ENCODE peak calls at places on chromosomes 2 and 18, in nine cellular contexts. One of them, this sample, is unnamed.

GRCh38 chr2:46067501-46068292 is 229.5 kb upstream of the EPAS1 start:
- DNase-seq in heart right ventricle: no peak
- DNase-seq in SK-N-SH: no peak
- DNase-seq in AG09319: peak
- DNase-seq in type B pancreatic cell: no peak
- DNase-seq in Peyer's patch: no peak
- DNase-seq in activated CD8-positive, alpha-beta T cell treated with anti-CD3 and anti-CD28 coated beads for 36 hours: no peak
- DNase-seq in pancreas: no peak
- DNase-seq in heart left ventricle: no peak
- DNase-seq in this sample: no peak

GRCh38 chr2:43169091-43169936 is 57.1 kb downstream of the ZFP36L2 start:
- DNase-seq in SK-N-SH: no peak
- DNase-seq in activated CD8-positive, alpha-beta T cell treated with anti-CD3 and anti-CD28 coated beads for 36 hours: peak
- DNase-seq in heart left ventricle: peak
- DNase-seq in Peyer's patch: peak
- DNase-seq in heart right ventricle: no peak
- DNase-seq in AG09319: no peak
- DNase-seq in type B pancreatic cell: no peak
- DNase-seq in pancreas: peak
- DNase-seq in this sample: peak

GRCh38 chr2:54012538-54013141 is 41.8 kb upstream of the PSME4 start:
- DNase-seq in heart right ventricle: no peak
- DNase-seq in type B pancreatic cell: no peak
- DNase-seq in activated CD8-positive, alpha-beta T cell treated with anti-CD3 and anti-CD28 coated beads for 36 hours: no peak
- DNase-seq in AG09319: no peak
- DNase-seq in Peyer's patch: no peak
- DNase-seq in SK-N-SH: no peak
- DNase-seq in pancreas: no peak
- DNase-seq in heart left ventricle: no peak
- DNase-seq in this sample: no peak

GRCh38 chr2:85433511-85434089 is 15.1 kb downstream of the SH2D6 start:
- DNase-seq in type B pancreatic cell: no peak
- DNase-seq in SK-N-SH: peak
- DNase-seq in pancreas: no peak
- DNase-seq in heart right ventricle: peak
- DNase-seq in Peyer's patch: peak
- DNase-seq in AG09319: peak
- DNase-seq in activated CD8-positive, alpha-beta T cell treated with anti-CD3 and anti-CD28 coated beads for 36 hours: no peak
- DNase-seq in heart left ventricle: peak
- DNase-seq in this sample: no peak

GRCh38 chr18:23809411-23809810 is 120.2 kb downstream of the LAMA3 start:
- DNase-seq in AG09319: no peak
- DNase-seq in heart left ventricle: no peak
- DNase-seq in activated CD8-positive, alpha-beta T cell treated with anti-CD3 and anti-CD28 coated beads for 36 hours: no peak
- DNase-seq in type B pancreatic cell: no peak
- DNase-seq in SK-N-SH: no peak
- DNase-seq in heart right ventricle: no peak
- DNase-seq in pancreas: no peak
- DNase-seq in Peyer's patch: no peak
- DNase-seq in this sample: no peak

GRCh38 chr2:12318427-12319057 is 398.2 kb upstream of the TRIB2 start:
- DNase-seq in heart left ventricle: no peak
- DNase-seq in heart right ventricle: no peak
- DNase-seq in SK-N-SH: no peak
- DNase-seq in AG09319: peak
- DNase-seq in type B pancreatic cell: no peak
- DNase-seq in activated CD8-positive, alpha-beta T cell treated with anti-CD3 and anti-CD28 coated beads for 36 hours: no peak
- DNase-seq in Peyer's patch: no peak
- DNase-seq in pancreas: no peak
- DNase-seq in this sample: no peak

GRCh38 chr2:199819746-199820145 is 31.2 kb downstream of the FTCDNL1 start:
- DNase-seq in Peyer's patch: no peak
- DNase-seq in activated CD8-positive, alpha-beta T cell treated with anti-CD3 and anti-CD28 coated beads for 36 hours: no peak
- DNase-seq in AG09319: no peak
- DNase-seq in heart left ventricle: no peak
- DNase-seq in pancreas: no peak
- DNase-seq in SK-N-SH: no peak
- DNase-seq in heart right ventricle: no peak
- DNase-seq in type B pancreatic cell: no peak
- DNase-seq in this sample: no peak

GRCh38 chr2:45904267-45904921 is 252.9 kb downstream of the PRKCE start:
- DNase-seq in type B pancreatic cell: no peak
- DNase-seq in activated CD8-positive, alpha-beta T cell treated with anti-CD3 and anti-CD28 coated beads for 36 hours: peak
- DNase-seq in pancreas: no peak
- DNase-seq in SK-N-SH: no peak
- DNase-seq in heart left ventricle: no peak
- DNase-seq in Peyer's patch: no peak
- DNase-seq in AG09319: peak
- DNase-seq in heart right ventricle: no peak
- DNase-seq in this sample: peak

GRCh38 chr2:176134978-176135575 is 5.6 kb downstream of the HOXD8 start:
- DNase-seq in SK-N-SH: no peak
- DNase-seq in activated CD8-positive, alpha-beta T cell treated with anti-CD3 and anti-CD28 coated beads for 36 hours: no peak
- DNase-seq in pancreas: no peak
- DNase-seq in Peyer's patch: no peak
- DNase-seq in heart right ventricle: no peak
- DNase-seq in heart left ventricle: no peak
- DNase-seq in type B pancreatic cell: no peak
- DNase-seq in AG09319: no peak
- DNase-seq in this sample: no peak

GRCh38 chr2:71212336-71212735 is 14.6 kb downstream of the PAIP2B start:
- DNase-seq in pancreas: no peak
- DNase-seq in AG09319: no peak
- DNase-seq in type B pancreatic cell: no peak
- DNase-seq in heart right ventricle: no peak
- DNase-seq in Peyer's patch: no peak
- DNase-seq in SK-N-SH: no peak
- DNase-seq in activated CD8-positive, alpha-beta T cell treated with anti-CD3 and anti-CD28 coated beads for 36 hours: no peak
- DNase-seq in heart left ventricle: no peak
- DNase-seq in this sample: no peak

GRCh38 chr2:832635-833034 is 118.0 kb upstream of the SNTG2 start:
- DNase-seq in heart right ventricle: no peak
- DNase-seq in SK-N-SH: no peak
- DNase-seq in heart left ventricle: no peak
- DNase-seq in pancreas: no peak
- DNase-seq in AG09319: no peak
- DNase-seq in activated CD8-positive, alpha-beta T cell treated with anti-CD3 and anti-CD28 coated beads for 36 hours: no peak
- DNase-seq in type B pancreatic cell: no peak
- DNase-seq in Peyer's patch: no peak
- DNase-seq in this sample: no peak

GRCh38 chr2:12440731-12441130 is 276.0 kb upstream of the TRIB2 start:
- DNase-seq in activated CD8-positive, alpha-beta T cell treated with anti-CD3 and anti-CD28 coated beads for 36 hours: no peak
- DNase-seq in heart right ventricle: no peak
- DNase-seq in pancreas: no peak
- DNase-seq in heart left ventricle: no peak
- DNase-seq in Peyer's patch: no peak
- DNase-seq in SK-N-SH: no peak
- DNase-seq in AG09319: no peak
- DNase-seq in type B pancreatic cell: no peak
- DNase-seq in this sample: no peak

GRCh38 chr2:234286118-234286598 is 210.7 kb downstream of the ARL4C start:
- DNase-seq in heart right ventricle: no peak
- DNase-seq in activated CD8-positive, alpha-beta T cell treated with anti-CD3 and anti-CD28 coated beads for 36 hours: peak
- DNase-seq in pancreas: no peak
- DNase-seq in type B pancreatic cell: no peak
- DNase-seq in heart left ventricle: no peak
- DNase-seq in Peyer's patch: no peak
- DNase-seq in SK-N-SH: no peak
- DNase-seq in AG09319: no peak
- DNase-seq in this sample: no peak

GRCh38 chr2:84939426-84940087 is 31.4 kb upstream of the KCMF1 start:
- DNase-seq in SK-N-SH: no peak
- DNase-seq in type B pancreatic cell: no peak
- DNase-seq in heart left ventricle: no peak
- DNase-seq in activated CD8-positive, alpha-beta T cell treated with anti-CD3 and anti-CD28 coated beads for 36 hours: peak
- DNase-seq in AG09319: no peak
- DNase-seq in pancreas: peak
- DNase-seq in heart right ventricle: no peak
- DNase-seq in Peyer's patch: peak
- DNase-seq in this sample: peak

GRCh38 chr18:6741290-6741689 is 11.8 kb downstream of the ARHGAP28 start:
- DNase-seq in heart right ventricle: peak
- DNase-seq in type B pancreatic cell: no peak
- DNase-seq in AG09319: peak
- DNase-seq in activated CD8-positive, alpha-beta T cell treated with anti-CD3 and anti-CD28 coated beads for 36 hours: no peak
- DNase-seq in pancreas: peak
- DNase-seq in SK-N-SH: no peak
- DNase-seq in Peyer's patch: no peak
- DNase-seq in heart left ventricle: peak
- DNase-seq in this sample: no peak

GRCh38 chr2:220949476-220949875 is 622.6 kb downstream of the EPHA4 start:
- DNase-seq in SK-N-SH: no peak
- DNase-seq in AG09319: no peak
- DNase-seq in type B pancreatic cell: no peak
- DNase-seq in activated CD8-positive, alpha-beta T cell treated with anti-CD3 and anti-CD28 coated beads for 36 hours: no peak
- DNase-seq in Peyer's patch: no peak
- DNase-seq in heart right ventricle: no peak
- DNase-seq in heart left ventricle: no peak
- DNase-seq in pancreas: no peak
- DNase-seq in this sample: no peak

GRCh38 chr2:164826293-164827243 is 15.1 kb downstream of the COBLL1 start:
- DNase-seq in type B pancreatic cell: no peak
- DNase-seq in pancreas: peak
- DNase-seq in SK-N-SH: peak
- DNase-seq in activated CD8-positive, alpha-beta T cell treated with anti-CD3 and anti-CD28 coated beads for 36 hours: peak
- DNase-seq in heart left ventricle: peak
- DNase-seq in Peyer's patch: no peak
- DNase-seq in AG09319: peak
- DNase-seq in heart right ventricle: peak
- DNase-seq in this sample: no peak

GRCh38 chr2:60295591-60295962 is 257.9 kb downstream of the BCL11A start:
- DNase-seq in Peyer's patch: no peak
- DNase-seq in heart left ventricle: no peak
- DNase-seq in pancreas: no peak
- DNase-seq in AG09319: no peak
- DNase-seq in SK-N-SH: no peak
- DNase-seq in heart right ventricle: no peak
- DNase-seq in type B pancreatic cell: no peak
- DNase-seq in activated CD8-positive, alpha-beta T cell treated with anti-CD3 and anti-CD28 coated beads for 36 hours: no peak
- DNase-seq in this sample: no peak
- TF ChIP-seq CTCF in Peyer's patch: no peak
- TF ChIP-seq CTCF in heart left ventricle: no peak
- TF ChIP-seq CTCF in pancreas: no peak
- TF ChIP-seq CTCF in AG09319: no peak
- TF ChIP-seq CTCF in SK-N-SH: no peak
- TF ChIP-seq CTCF in heart right ventricle: no peak
- TF ChIP-seq CTCF in type B pancreatic cell: no peak
- TF ChIP-seq CTCF in activated CD8-positive, alpha-beta T cell treated with anti-CD3 and anti-CD28 coated beads for 36 hours: no peak
- TF ChIP-seq CTCF in this sample: no peak

GRCh38 chr18:28288784-28289183 is 111.9 kb upstream of the CDH2 start:
- DNase-seq in SK-N-SH: no peak
- DNase-seq in pancreas: no peak
- DNase-seq in activated CD8-positive, alpha-beta T cell treated with anti-CD3 and anti-CD28 coated beads for 36 hours: no peak
- DNase-seq in heart right ventricle: no peak
- DNase-seq in heart left ventricle: no peak
- DNase-seq in type B pancreatic cell: no peak
- DNase-seq in AG09319: no peak
- DNase-seq in Peyer's patch: no peak
- DNase-seq in this sample: no peak
- TF ChIP-seq CTCF in SK-N-SH: no peak
- TF ChIP-seq CTCF in pancreas: no peak
- TF ChIP-seq CTCF in activated CD8-positive, alpha-beta T cell treated with anti-CD3 and anti-CD28 coated beads for 36 hours: no peak
- TF ChIP-seq CTCF in heart right ventricle: no peak
- TF ChIP-seq CTCF in heart left ventricle: no peak
- TF ChIP-seq CTCF in type B pancreatic cell: no peak
- TF ChIP-seq CTCF in AG09319: no peak
- TF ChIP-seq CTCF in Peyer's patch: no peak
- TF ChIP-seq CTCF in this sample: no peak

DNA sequence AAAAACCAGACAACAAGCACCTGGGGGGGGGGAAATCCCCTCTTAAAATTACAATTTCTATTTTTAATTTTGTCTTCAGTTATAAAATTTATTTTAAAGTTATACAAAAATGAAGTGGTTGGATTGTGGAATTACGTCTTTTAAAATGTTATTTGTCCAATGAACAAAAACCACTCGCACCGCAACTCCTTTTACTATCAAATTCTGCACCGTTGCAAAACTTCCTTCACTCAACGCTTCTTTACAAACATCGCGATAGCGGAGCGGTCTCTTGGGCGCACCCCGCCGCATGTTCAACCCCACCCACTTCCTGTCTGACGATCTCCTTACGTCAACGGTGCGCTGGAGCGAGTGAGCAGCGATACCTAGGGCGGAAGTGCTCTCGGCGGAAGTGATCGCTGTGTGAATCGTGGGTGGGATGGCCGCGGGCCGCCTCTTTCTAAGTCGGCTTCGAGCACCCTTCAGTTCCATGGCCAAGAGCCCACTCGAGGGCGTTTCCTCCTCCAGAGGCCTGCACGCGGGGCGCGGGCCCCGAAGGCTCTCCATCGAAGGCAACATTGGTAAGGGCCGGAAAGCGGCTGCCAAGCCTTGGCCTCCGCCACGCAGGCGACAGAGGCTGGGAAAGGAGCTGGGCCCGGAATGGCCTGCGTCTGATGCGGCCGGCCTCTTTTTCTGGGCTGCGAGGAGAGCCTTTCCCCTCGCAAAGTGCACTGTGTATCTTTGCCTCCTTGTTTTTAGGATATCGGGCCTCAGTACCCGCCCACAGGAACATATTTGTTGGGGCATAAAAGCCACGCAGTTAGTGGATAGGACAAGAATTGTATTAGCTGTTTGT is at the start of gene DGUOK:
- DNase-seq in activated CD8-positive, alpha-beta T cell treated with anti-CD3 and anti-CD28 coated beads for 36 hours: peak
- DNase-seq in heart left ventricle: peak
- DNase-seq in heart right ventricle: peak
- DNase-seq in AG09319: peak
- DNase-seq in SK-N-SH: peak
- DNase-seq in type B pancreatic cell: peak
- DNase-seq in Peyer's patch: peak
- DNase-seq in pancreas: peak
- DNase-seq in this sample: peak
- TF ChIP-seq CTCF in activated CD8-positive, alpha-beta T cell treated with anti-CD3 and anti-CD28 coated beads for 36 hours: no peak
- TF ChIP-seq CTCF in heart left ventricle: no peak
- TF ChIP-seq CTCF in heart right ventricle: no peak
- TF ChIP-seq CTCF in AG09319: no peak
- TF ChIP-seq CTCF in SK-N-SH: no peak
- TF ChIP-seq CTCF in type B pancreatic cell: peak
- TF ChIP-seq CTCF in Peyer's patch: no peak
- TF ChIP-seq CTCF in pancreas: no peak
- TF ChIP-seq CTCF in this sample: no peak

DNA sequence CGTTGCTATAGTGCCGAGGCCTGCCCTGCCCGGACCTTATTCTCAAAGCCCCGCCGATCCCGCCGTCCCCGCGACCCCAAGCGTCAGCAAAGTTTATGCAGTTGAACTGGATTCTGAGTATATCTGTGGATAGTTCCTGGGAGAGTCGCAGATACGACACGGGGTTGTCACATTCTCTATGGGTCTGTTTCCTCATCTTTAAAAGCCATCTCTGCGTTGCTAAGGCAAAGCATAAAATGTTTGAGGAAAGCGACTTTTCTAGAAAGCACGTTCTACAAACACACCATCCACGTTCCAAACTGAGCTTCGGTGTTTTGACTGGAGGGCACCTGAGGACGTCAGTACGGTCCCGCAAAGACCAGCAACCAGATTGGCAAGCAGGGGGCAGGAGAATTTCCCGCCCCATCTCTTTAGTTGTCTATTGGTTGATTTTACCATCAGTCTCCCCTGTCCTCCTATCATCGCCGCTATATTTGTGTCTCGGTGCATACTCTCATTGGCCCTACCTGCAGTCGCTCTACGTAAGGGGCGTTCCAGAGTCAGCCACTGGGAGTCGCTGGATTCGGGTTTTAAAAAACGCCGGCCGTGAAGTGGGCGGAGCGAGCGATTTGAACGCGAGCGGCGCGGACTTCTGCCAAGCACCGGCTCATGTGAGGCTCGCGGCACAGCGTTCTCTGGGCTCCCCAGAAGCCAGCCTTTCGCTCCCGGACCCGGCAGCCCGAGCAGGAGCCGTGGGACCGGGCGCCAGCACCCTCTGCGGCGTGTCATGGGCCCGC is at the start of gene CENPA:
- DNase-seq in heart right ventricle: peak
- DNase-seq in Peyer's patch: peak
- DNase-seq in AG09319: peak
- DNase-seq in SK-N-SH: peak
- DNase-seq in pancreas: peak
- DNase-seq in activated CD8-positive, alpha-beta T cell treated with anti-CD3 and anti-CD28 coated beads for 36 hours: peak
- DNase-seq in type B pancreatic cell: peak
- DNase-seq in heart left ventricle: peak
- DNase-seq in this sample: peak
- TF ChIP-seq CTCF in heart right ventricle: peak
- TF ChIP-seq CTCF in Peyer's patch: peak
- TF ChIP-seq CTCF in AG09319: peak
- TF ChIP-seq CTCF in SK-N-SH: no peak
- TF ChIP-seq CTCF in pancreas: no peak
- TF ChIP-seq CTCF in activated CD8-positive, alpha-beta T cell treated with anti-CD3 and anti-CD28 coated beads for 36 hours: no peak
- TF ChIP-seq CTCF in type B pancreatic cell: peak
- TF ChIP-seq CTCF in heart left ventricle: peak
- TF ChIP-seq CTCF in this sample: no peak